ENCODE peak calls at places on chromosomes 3 and 15, in seven cellular contexts. H is NCI-H524 treated with DMSO at 0.1 percent for 48 hours, K is hippocampal formation, D is NCI-H1092, Y is natural killer cell, U is EL, G is activated T-cell treated with anti-CD3 and anti-CD28 coated beads for 1 hour. T is an unnamed sample.

GRCh38 chr3:57100046-57100695 is 39.7 kb downstream of the SPATA12 start:
- DNase-seq in H (no peak), K (peak; percentile 76), U (peak; percentile 70), Y (peak; percentile 31), G (peak; percentile 44), D (peak; percentile 51), T (peak; percentile 61)

GRCh38 chr15:76533060-76533955 is 196.7 kb downstream of the ISL2 start:
- DNase-seq in K (no peak), Y (no peak), U (no peak), G (no peak), D (no peak), H (no peak), T (no peak)

GRCh38 chr15:36773698-36774097 is 194.3 kb downstream of the CDIN1 start:
- DNase-seq in D (no peak), Y (no peak), H (no peak), U (no peak), G (no peak), K (no peak), T (no peak)

GRCh38 chr15:70201376-70201775 is 103.7 kb upstream of the TLE3 start:
- DNase-seq in G (no peak), K (no peak), Y (no peak), H (no peak), D (no peak), U (no peak), T (no peak)

GRCh38 chr3:172138792-172139507 is 99.6 kb downstream of the FNDC3B start:
- DNase-seq in G (no peak), D (no peak), H (no peak), Y (no peak), U (peak; percentile 63), K (peak; percentile 43), T (peak; percentile 66)

GRCh38 chr15:76340198-76340801 is 3.7 kb downstream of the ISL2 start:
- DNase-seq in Y (no peak), H (no peak), G (no peak), K (no peak), U (peak; percentile 53), D (peak; percentile 7), T (no peak)

GRCh38 chr15:42730135-42730534 is 6.8 kb downstream of the CDAN1 start:
- DNase-seq in U (no peak), Y (no peak), H (no peak), K (no peak), G (no peak), D (no peak), T (no peak)

GRCh38 chr15:88454867-88455810 is 12.0 kb downstream of the MRPL46 start:
- DNase-seq in Y (no peak), K (peak; percentile 39), G (peak; percentile 13), U (peak; percentile 80), H (peak; percentile 81), D (peak; percentile 8), T (peak; percentile 73)

GRCh38 chr15:33028495-33028894 is 166.0 kb downstream of the FMN1 start:
- DNase-seq in K (no peak), H (no peak), G (no peak), Y (no peak), D (no peak), U (peak; percentile 38), T (no peak)

GRCh38 chr3:126107203-126107939 is 23.4 kb upstream of the SLC41A3 start:
- DNase-seq in K (no peak), H (no peak), Y (peak; percentile 13), D (no peak), U (no peak), G (no peak), T (no peak)

GRCh38 chr3:110518031-110518430 is 553.6 kb upstream of the NECTIN3 start:
- DNase-seq in U (no peak), D (no peak), G (no peak), H (no peak), K (no peak), Y (no peak), T (no peak)

GRCh38 chr3:15808679-15809078 is 10.9 kb upstream of the ANKRD28 start:
- DNase-seq in H (no peak), G (no peak), K (no peak), Y (no peak), U (no peak), D (no peak), T (no peak)

GRCh38 chr3:87436781-87437543 is 160.6 kb upstream of the POU1F1 start:
- DNase-seq in G (no peak), U (peak; percentile 60), K (no peak), Y (no peak), D (no peak), H (no peak), T (peak; percentile 67)

GRCh38 chr3:145448436-145448835 is 712.5 kb downstream of the PLOD2 start:
- DNase-seq in U (no peak), D (no peak), Y (no peak), G (no peak), K (no peak), H (no peak), T (no peak)

GRCh38 chr3:135633078-135633477 is 332.4 kb upstream of the PPP2R3A start:
- DNase-seq in D (no peak), H (no peak), K (no peak), U (no peak), Y (no peak), G (no peak), T (no peak)

GRCh38 chr3:171673951-171674350 is 136.3 kb downstream of the PLD1 start:
- DNase-seq in D (no peak), U (no peak), K (no peak), H (no peak), Y (no peak), G (no peak), T (no peak)

GRCh38 chr15:67836477-67836876 is 3.4 kb downstream of the RNU6-1 start:
- DNase-seq in H (no peak), Y (no peak), G (no peak), K (no peak), U (peak; percentile 49), D (no peak), T (no peak)

GRCh38 chr3:175301741-175302140 is 442.6 kb downstream of the NAALADL2 start:
- DNase-seq in G (no peak), D (no peak), U (no peak), K (no peak), Y (no peak), H (no peak), T (no peak)

GRCh38 chr3:53570709-53571108 is 76.3 kb downstream of the CACNA1D start:
- DNase-seq in H (no peak), Y (no peak), D (no peak), G (no peak), K (no peak), U (peak; percentile 13), T (peak; percentile 77)

GRCh38 chr15:44102675-44103254 is 92.3 kb downstream of the FRMD5 start:
- DNase-seq in K (peak; percentile 63), D (peak; percentile 5), U (peak; percentile 97), Y (no peak), G (no peak), H (no peak), T (peak; percentile 95)